ENCODE peak calls at places on chromosomes 7 and 10, in six cellular contexts. H, I, O, U, Z and J are unnamed samples.
A peak's percentile ranks its signal among the peaks of the same experiment; 100 is the strongest.

GRCh38 chr7:20064974-20065862 is 152.0 kb downstream of the MACC1 start:
- DNase-seq in Z (no peak), H (no peak), O (peak; percentile 60), U (no peak), I (peak; percentile 12), J (no peak)

GRCh38 chr7:144656960-144657359 is 178.9 kb downstream of the TPK1 start:
- DNase-seq in I (no peak), H (no peak), Z (no peak), U (peak; percentile 37), O (no peak), J (peak; percentile 5)

GRCh38 chr7:123692471-123692877 is 36.8 kb downstream of the LMOD2 start:
- DNase-seq in I (no peak), U (peak; percentile 91), H (no peak), Z (no peak), O (no peak), J (no peak)

GRCh38 chr7:134184767-134185166 is 57.6 kb downstream of the LRGUK start:
- DNase-seq in H (no peak), Z (no peak), I (peak; percentile 37), O (no peak), U (no peak), J (no peak)

GRCh38 chr10:22959292-22959691 is 31.4 kb downstream of the ARMC3 start:
- DNase-seq in Z (no peak), I (no peak), U (no peak), O (no peak), H (no peak), J (no peak)

GRCh38 chr7:47403341-47403866 is 178.5 kb downstream of the TNS3 start:
- DNase-seq in U (no peak), H (no peak), Z (no peak), I (no peak), O (no peak), J (no peak)

GRCh38 chr7:134175724-134176350 is 48.7 kb downstream of the LRGUK start:
- DNase-seq in U (no peak), Z (no peak), I (no peak), H (no peak), O (no peak), J (no peak)

GRCh38 chr7:13991791-13992620 is 2.5 kb upstream of the ETV1 start:
- DNase-seq in I (no peak), O (no peak), Z (no peak), H (no peak), U (no peak), J (no peak)

GRCh38 chr10:132488231-132488821 is 49.3 kb upstream of the INPP5A start:
- DNase-seq in H (no peak), I (no peak), U (no peak), O (no peak), Z (no peak), J (no peak)

GRCh38 chr7:112019932-112020331 is 186.3 kb downstream of the DOCK4 start:
- DNase-seq in O (no peak), U (no peak), Z (no peak), I (no peak), H (no peak), J (no peak)

GRCh38 chr10:117373848-117374505 is 1.3 kb downstream of the PDZD8 start:
- DNase-seq in O (peak; percentile 79), U (peak; percentile 30), H (no peak), I (peak; percentile 51), Z (no peak), J (peak; percentile 12)

DNA sequence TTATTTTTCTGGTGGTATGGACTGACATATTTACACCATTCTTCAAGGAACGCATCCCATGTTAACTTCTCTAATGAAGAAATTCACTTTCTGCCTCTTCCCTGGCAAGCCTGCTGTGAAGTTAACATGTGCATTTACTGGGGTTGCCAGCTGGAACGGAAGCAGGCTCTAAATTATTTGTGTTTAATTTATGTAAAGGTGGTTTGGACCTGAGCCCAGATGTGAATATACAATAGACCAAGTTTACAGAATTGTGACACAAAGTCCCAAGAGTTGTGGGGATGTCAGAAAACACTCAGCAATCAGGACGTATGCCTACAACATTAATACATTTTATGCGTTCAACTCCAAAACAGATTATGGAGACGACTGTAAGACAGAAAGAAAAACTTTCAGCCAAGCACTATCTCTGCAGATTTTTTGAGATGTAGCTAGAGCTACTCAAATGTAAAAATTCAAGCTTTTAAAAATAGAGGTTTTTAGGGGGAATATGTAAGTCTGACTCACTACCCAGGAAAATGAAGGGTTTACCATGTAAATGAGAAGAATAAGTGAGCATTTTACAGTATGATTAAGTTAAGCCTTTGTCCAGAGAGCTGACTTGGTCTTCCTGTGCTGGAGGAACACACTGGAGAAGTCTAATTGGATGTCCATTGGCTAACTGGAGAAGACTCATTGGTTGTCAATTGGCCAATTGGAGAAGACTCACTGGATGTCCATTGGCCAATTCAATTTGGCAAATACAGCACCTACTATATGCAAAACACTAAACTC is 19.5 kb downstream of the NRP1 start:
- DNase-seq in I (peak; percentile 80), H (no peak), O (peak; percentile 50), Z (no peak), U (no peak), J (no peak)
- H2AK5ac ChIP-seq in I (peak overlapping the region; percentile 86), H (no peak overlapping the region), O (no peak overlapping the region), Z (no peak overlapping the region), U (no peak overlapping the region), J (no peak overlapping the region)

DNA sequence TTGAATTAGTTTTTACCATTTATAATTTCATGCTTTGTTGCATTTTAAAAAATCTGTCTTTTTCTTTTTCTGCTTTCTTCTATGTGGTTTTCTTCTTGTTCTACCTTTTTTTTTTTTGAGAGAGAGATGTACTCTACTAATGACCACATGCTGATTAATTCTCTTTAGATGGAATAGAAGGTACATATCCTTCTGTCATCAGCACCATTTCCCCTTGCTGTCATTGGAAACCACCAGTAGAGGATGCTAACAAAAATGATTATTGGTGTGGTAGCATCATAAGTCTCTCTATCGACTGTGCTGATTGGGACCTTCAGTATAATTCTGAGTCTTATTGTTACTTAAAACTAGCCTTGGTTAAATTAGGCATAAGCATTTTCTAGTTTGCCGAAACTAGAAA is 3.6 kb downstream of the ZEB1 start:
- DNase-seq in H (no peak), Z (no peak), I (peak; percentile 25), O (no peak), U (no peak), J (no peak)
- H3K4me1 ChIP-seq in H (peaks cover 7% of the 10 kb centered on the region), Z (no peaks in the 10 kb centered on the region), I (peaks cover 2% of the 10 kb centered on the region), O (peaks cover 2% of the 10 kb centered on the region), U (no peaks in the 10 kb centered on the region), J (peaks cover 8% of the 10 kb centered on the region)

GRCh38 chr7:23419845-23420244 is 50.4 kb downstream of the IGF2BP3 start:
- DNase-seq in Z (no peak), H (no peak), I (no peak), O (no peak), U (no peak), J (no peak)

GRCh38 chr7:23418046-23418445 is 52.2 kb downstream of the IGF2BP3 start:
- DNase-seq in Z (no peak), U (no peak), I (peak; percentile 66), H (no peak), O (peak; percentile 84), J (no peak)

GRCh38 chr7:23422904-23423303 is 47.4 kb downstream of the IGF2BP3 start:
- DNase-seq in I (no peak), H (no peak), O (no peak), U (no peak), Z (no peak), J (no peak)

GRCh38 chr7:23419160-23419559 is 51.1 kb downstream of the IGF2BP3 start:
- DNase-seq in O (no peak), I (no peak), Z (no peak), U (no peak), H (no peak), J (no peak)

GRCh38 chr7:23422384-23422783 is 47.9 kb downstream of the IGF2BP3 start:
- DNase-seq in O (no peak), U (no peak), Z (no peak), H (no peak), I (no peak), J (no peak)
- H2AK5ac ChIP-seq in O (no peak overlapping the region), U (no peak overlapping the region), Z (no peak overlapping the region), H (no peak overlapping the region), I (no peak overlapping the region), J (no peak overlapping the region)

GRCh38 chr10:94010116-94010515 is 16.4 kb downstream of the PLCE1 start:
- DNase-seq in U (no peak), Z (no peak), I (no peak), O (no peak), H (peak; percentile 57), J (no peak)

GRCh38 chr10:94008526-94008925 is 14.8 kb downstream of the PLCE1 start:
- DNase-seq in I (no peak), H (peak; percentile 54), U (no peak), Z (no peak), O (no peak), J (no peak)

GRCh38 chr10:94012834-94013830 is 19.4 kb downstream of the PLCE1 start:
- DNase-seq in H (no peak), O (no peak), Z (no peak), U (no peak), I (peak; percentile 59), J (no peak)

GRCh38 chr10:94010886-94011285 is 17.2 kb downstream of the PLCE1 start:
- DNase-seq in I (no peak), H (peak; percentile 15), O (no peak), U (no peak), Z (no peak), J (no peak)

DNA sequence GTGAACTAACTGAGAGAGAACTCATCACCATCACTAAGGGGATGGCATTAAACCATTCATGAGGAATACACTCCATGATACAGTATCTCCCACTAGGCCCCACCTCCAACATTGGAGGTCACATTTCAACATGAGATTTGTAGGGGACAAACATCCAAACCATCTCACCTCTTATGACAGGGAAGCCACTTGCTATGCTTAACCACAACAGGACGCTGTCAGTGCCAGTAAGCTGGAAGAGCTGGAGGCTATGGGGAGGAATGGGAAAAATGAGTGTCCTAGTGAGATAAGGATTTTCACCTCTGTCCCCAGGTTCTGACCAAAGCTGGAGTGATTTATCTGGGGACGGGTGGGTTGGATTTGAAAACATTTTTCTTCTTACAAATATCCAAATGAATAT is 17.6 kb downstream of the PLCE1 start:
- DNase-seq in U (no peak), H (peak; percentile 85), O (no peak), I (no peak), Z (no peak), J (no peak)
- H3K4me1 ChIP-seq in U (no peaks in the 10 kb centered on the region), H (peaks cover 6% of the 10 kb centered on the region), O (no peaks in the 10 kb centered on the region), I (peaks cover 3% of the 10 kb centered on the region), Z (no peaks in the 10 kb centered on the region), J (no peaks in the 10 kb centered on the region)

GRCh38 chr10:126716366-126716765 is 45.9 kb upstream of the C10orf90 start:
- DNase-seq in H (no peak), U (no peak), Z (no peak), O (no peak), I (no peak), J (no peak)
- H2AK5ac ChIP-seq in H (no peak overlapping the region), U (no peak overlapping the region), Z (no peak overlapping the region), O (no peak overlapping the region), I (no peak overlapping the region), J (no peak overlapping the region)